ENCODE peak calls at places on chromosomes 4 and X, in eight cellular contexts. S is aorta; J is SJCRH30; O is cardiac fibroblast; Q is stimulated activated CD4-positive, alpha-beta T cell treated with anti-CD3 and anti-CD28 coated beads, Interleukin-2, amount 100 ng/mL, for 48 hours; U is pulmonary artery endothelial cell; X is PC-3; G is left ventricle myocardium inferior. E is an unnamed sample.

GRCh38 chr4:40046311-40046980 is 10.2 kb upstream of the N4BP2 start:
- DNase-seq in Q (no peak), G (no peak), S (no peak), U (no peak), O (peak), X (peak), J (no peak), E (peak)

GRCh38 chrX:85988353-85988752 is 59.0 kb downstream of the CHM start:
- DNase-seq in J (no peak), X (no peak), G (no peak), S (no peak), U (no peak), Q (no peak), O (no peak), E (no peak)

GRCh38 chrX:96052078-96052477 is 632.6 kb upstream of the DIAPH2 start:
- DNase-seq in G (no peak), S (no peak), U (no peak), X (peak), J (no peak), O (no peak), Q (no peak), E (no peak)

GRCh38 chr4:30959781-30960485 is 239.8 kb downstream of the PCDH7 start:
- DNase-seq in J (no peak), G (no peak), U (no peak), X (no peak), O (no peak), S (no peak), Q (no peak), E (no peak)

GRCh38 chr4:185335579-185335978 is 60.1 kb downstream of the LRP2BP start:
- DNase-seq in J (no peak), O (no peak), X (no peak), G (no peak), Q (no peak), S (no peak), U (no peak), E (no peak)

GRCh38 chrX:133535066-133535465 is 119.8 kb upstream of the GPC4 start:
- DNase-seq in S (no peak), Q (no peak), U (no peak), O (no peak), J (no peak), G (no peak), X (no peak), E (no peak)

GRCh38 chr4:138235419-138235952 is 6.7 kb downstream of the SLC7A11 start:
- DNase-seq in S (no peak), J (no peak), Q (no peak), G (no peak), U (peak), O (peak), X (peak), E (peak)

GRCh38 chrX:70453024-70453618 is 8.5 kb downstream of the DLG3 start:
- DNase-seq in Q (no peak), J (no peak), X (no peak), G (no peak), U (no peak), S (no peak), O (no peak), E (no peak)

GRCh38 chr4:106258145-106259045 is 57.6 kb downstream of the TBCK start:
- DNase-seq in X (no peak), G (no peak), O (no peak), U (no peak), J (no peak), S (no peak), Q (no peak), E (no peak)

GRCh38 chrX:103362504-103362903 is 6.2 kb downstream of the TCEAL9 start:
- DNase-seq in O (peak), G (no peak), X (peak), S (no peak), J (no peak), U (no peak), Q (no peak), E (peak)

GRCh38 chr4:106418444-106418843 is 49.9 kb upstream of the GIMD1 start:
- DNase-seq in O (no peak), G (no peak), S (no peak), Q (no peak), X (no peak), J (no peak), U (no peak), E (no peak)

GRCh38 chrX:11367609-11368430 is 74.6 kb downstream of the AMELX start:
- DNase-seq in U (peak), X (peak), J (no peak), S (no peak), G (no peak), Q (no peak), O (peak), E (peak)

GRCh38 chrX:10103023-10103422 is 53.8 kb upstream of the CLCN4 start:
- DNase-seq in S (no peak), Q (no peak), X (no peak), U (no peak), J (no peak), G (no peak), O (peak), E (peak)